ENCODE peak calls at places on chromosomes 4 and X, in ten cellular contexts. N is foreskin keratinocyte; O is tibial nerve; X is SW480; K is Right ventricle myocardium superior; C is activated naive CD4-positive, alpha-beta T cell; M is stimulated activated naive CD8-positive, alpha-beta T cell treated with anti-CD3 and anti-CD28 coated beads, Interleukin-15, Interleukin-2, amounts not matched to agents 100 U/mL and 50 U/mL, for 24 hours; H is T-helper 1 cell; Y is epithelial cell of esophagus; V is globus pallidus. F is an unnamed sample.

GRCh38 chr4:149218672-149219071 is 597.0 kb downstream of the IQCM start:
- DNase-seq in Y (no peak), K (no peak), O (no peak), V (no peak), C (no peak), M (no peak), N (no peak), X (no peak), H (no peak), F (no peak)

GRCh38 chrX:70477734-70478075 is 33.1 kb downstream of the DLG3 start:
- DNase-seq in N (no peak), C (no peak), K (no peak), V (no peak), M (no peak), H (no peak), O (no peak), X (no peak), Y (no peak), F (no peak)

GRCh38 chrX:2325076-2325784 is 175.5 kb downstream of the DHRSX start:
- DNase-seq in C (no peak), H (peak), N (no peak), O (no peak), X (no peak), M (peak), Y (no peak), V (peak), K (peak), F (no peak)

GRCh38 chr4:74768857-74769525 is 25.3 kb downstream of the BTC start:
- DNase-seq in O (no peak), C (no peak), X (peak), K (no peak), N (peak), H (no peak), Y (peak), V (no peak), M (no peak), F (no peak)

GRCh38 chr4:183960021-183960420 is 54.9 kb downstream of the STOX2 start:
- DNase-seq in N (peak), X (peak), M (no peak), Y (peak), O (peak), C (no peak), H (no peak), K (peak), V (peak), F (peak)

GRCh38 chr4:100838286-100838685 is 320.5 kb upstream of the EMCN start:
- DNase-seq in O (no peak), X (no peak), M (no peak), C (no peak), V (no peak), N (no peak), K (no peak), H (no peak), Y (peak), F (no peak)

GRCh38 chr4:3523628-3524221 is 8.5 kb downstream of the LRPAP1 start:
- DNase-seq in K (no peak), N (no peak), H (no peak), Y (no peak), X (no peak), C (no peak), V (no peak), O (no peak), M (no peak), F (no peak)

GRCh38 chrX:27575565-27575964 is 14.6 kb upstream of the DCAF8L2 start:
- DNase-seq in O (no peak), K (no peak), C (no peak), V (no peak), X (no peak), H (no peak), N (peak), Y (peak), M (no peak), F (no peak)

GRCh38 chr4:17884511-17884910 is 73.7 kb downstream of the NCAPG start:
- DNase-seq in Y (no peak), X (no peak), V (no peak), C (no peak), O (no peak), M (no peak), K (no peak), N (no peak), H (no peak), F (no peak)

GRCh38 chrX:86051741-86052140 is 4.4 kb upstream of the CHM start:
- DNase-seq in Y (no peak), C (no peak), O (no peak), M (no peak), V (no peak), N (no peak), X (no peak), H (no peak), K (no peak), F (no peak)

GRCh38 chrX:14508025-14508690 is 21.2 kb upstream of the GLRA2 start:
- DNase-seq in M (no peak), V (no peak), C (no peak), K (no peak), O (no peak), N (no peak), H (no peak), X (no peak), Y (peak), F (no peak)

GRCh38 chr4:1381944-1382541 is 24.2 kb downstream of the NKX1-1 start:
- DNase-seq in H (no peak), M (no peak), O (no peak), X (no peak), Y (no peak), C (no peak), K (peak), N (no peak), V (no peak), F (no peak)

GRCh38 chrX:40006025-40007017 is 91.4 kb downstream of the BCOR start:
- DNase-seq in Y (no peak), M (peak), K (peak), C (peak), H (no peak), V (no peak), X (peak), O (no peak), N (no peak), F (no peak)

GRCh38 chr4:110533940-110534339 is 58.0 kb downstream of the ENPEP start:
- DNase-seq in X (peak), C (no peak), M (no peak), H (no peak), O (no peak), N (peak), V (no peak), Y (peak), K (no peak), F (no peak)

GRCh38 chr4:26204911-26205368 is 115.9 kb upstream of the RBPJ start:
- DNase-seq in C (no peak), O (peak), X (no peak), K (peak), V (peak), N (no peak), H (no peak), M (no peak), Y (no peak), F (no peak)

GRCh38 chr4:39706334-39706733 is 8.4 kb downstream of the UBE2K start:
- DNase-seq in K (peak), Y (peak), C (no peak), H (no peak), X (no peak), V (no peak), M (no peak), N (peak), O (no peak), F (no peak)

GRCh38 chrX:20530319-20530979 is 263.7 kb upstream of the RPS6KA3 start:
- DNase-seq in O (peak), K (no peak), Y (peak), C (peak), M (peak), X (peak), V (peak), H (peak), N (no peak), F (peak)

GRCh38 chr4:95572304-95572991 is 23.7 kb upstream of the UNC5C start:
- DNase-seq in N (no peak), X (no peak), C (no peak), M (no peak), Y (peak), V (no peak), K (peak), H (no peak), O (peak), F (no peak)

GRCh38 chr4:33369366-33369899 is 2649.3 kb downstream of the PCDH7 start:
- DNase-seq in M (no peak), O (no peak), V (no peak), H (no peak), C (no peak), N (peak), Y (peak), X (no peak), K (no peak), F (no peak)

GRCh38 chr4:163063891-163064290 is 102.8 kb downstream of the NAF1 start:
- DNase-seq in N (no peak), K (no peak), H (no peak), X (no peak), V (no peak), Y (peak), C (no peak), O (no peak), M (no peak), F (no peak)

GRCh38 chrX:135982860-135983259 is 2.4 kb upstream of the SLC9A6 start:
- DNase-seq in Y (peak), X (no peak), M (no peak), H (no peak), C (no peak), K (no peak), N (no peak), O (no peak), V (no peak), F (no peak)

GRCh38 chr4:85790582-85790981 is 315.6 kb downstream of the ARHGAP24 start:
- DNase-seq in C (no peak), Y (no peak), K (no peak), M (no peak), H (no peak), N (no peak), V (no peak), X (no peak), O (no peak), F (no peak)